ENCODE peak calls at places on chromosomes 1 and 21, in five cellular contexts. I is T-helper 2 cell; H is CD8-positive, alpha-beta T cell; X is A172; Y is Right ventricle myocardium superior. L is an unnamed sample.

GRCh38 chr1:85743814-85744213 is 35.6 kb upstream of the ZNHIT6 start:
- DNase-seq in I (no peak), X (no peak), H (no peak), Y (no peak), L (no peak)

GRCh38 chr1:10796029-10796944 is at the start of gene CASZ1:
- DNase-seq in Y (peak; percentile 83), I (no peak), H (no peak), X (peak; percentile 64), L (no peak)

GRCh38 chr21:36208326-36209013 is 51.8 kb downstream of the DOP1B start:
- DNase-seq in H (no peak), Y (no peak), I (no peak), X (no peak), L (no peak)

GRCh38 chr1:40788561-40789341 is 5.2 kb downstream of the KCNQ4 start:
- DNase-seq in I (no peak), H (no peak), X (no peak), Y (no peak), L (no peak)

GRCh38 chr1:41496080-41497055 is 11.9 kb upstream of the EDN2 start:
- DNase-seq in X (peak; percentile 68), H (no peak), I (peak; percentile 40), Y (peak; percentile 93), L (peak; percentile 94)

GRCh38 chr21:36708512-36709029 is 9.7 kb downstream of the SIM2 start:
- DNase-seq in X (no peak), Y (no peak), H (no peak), I (no peak), L (no peak)

GRCh38 chr21:42142598-42142997 is 71.5 kb downstream of the UMODL1 start:
- DNase-seq in I (no peak), X (no peak), Y (no peak), H (no peak), L (no peak)

GRCh38 chr1:200699871-200700270 is 30.2 kb upstream of the DDX59 start:
- DNase-seq in X (peak; percentile 92), Y (no peak), H (no peak), I (no peak), L (no peak)

GRCh38 chr1:178267646-178268094 is 173.8 kb downstream of the RASAL2 start:
- DNase-seq in X (peak; percentile 75), H (no peak), I (no peak), Y (no peak), L (no peak)

GRCh38 chr1:76035053-76035452 is 39.5 kb upstream of the ST6GALNAC3 start:
- DNase-seq in I (no peak), H (no peak), X (no peak), Y (no peak), L (no peak)

GRCh38 chr1:63630666-63631065 is 37.5 kb downstream of the PGM1 start:
- DNase-seq in I (no peak), Y (no peak), X (no peak), H (no peak), L (no peak)

GRCh38 chr1:47325530-47325929 is 8.1 kb upstream of the CMPK1 start:
- DNase-seq in Y (no peak), X (no peak), I (no peak), H (no peak), L (no peak)

GRCh38 chr1:109814223-109814622 is 50.5 kb upstream of the EPS8L3 start:
- DNase-seq in X (no peak), H (no peak), I (no peak), Y (no peak), L (no peak)

GRCh38 chr1:30618335-30618747 is 105.0 kb downstream of the MATN1 start:
- DNase-seq in X (peak; percentile 68), Y (no peak), H (no peak), I (no peak), L (no peak)

GRCh38 chr21:34819357-34819999 is 150.7 kb downstream of the CLIC6 start:
- DNase-seq in Y (no peak), I (no peak), H (no peak), X (no peak), L (no peak)

GRCh38 chr1:201597551-201598230 is 58.8 kb downstream of the NAV1 start:
- DNase-seq in H (no peak), Y (peak; percentile 50), X (peak; percentile 64), I (no peak), L (no peak)

GRCh38 chr1:247360116-247360898 is 28.6 kb upstream of the ZNF496 start:
- DNase-seq in Y (no peak), I (no peak), H (no peak), X (no peak), L (no peak)

GRCh38 chr1:184296466-184297243 is 90.2 kb upstream of the C1orf21 start:
- DNase-seq in H (no peak), X (peak; percentile 78), I (no peak), Y (peak; percentile 91), L (no peak)

GRCh38 chr1:9630331-9631081 is 21.0 kb upstream of the PIK3CD start:
- DNase-seq in I (no peak), Y (no peak), H (peak; percentile 32), X (no peak), L (no peak)

GRCh38 chr21:46195595-46196195 is 11.4 kb upstream of the SPATC1L start:
- DNase-seq in X (no peak), Y (no peak), I (no peak), H (no peak), L (no peak)

GRCh38 chr1:2903226-2903625 is 101.7 kb upstream of the TTC34 start:
- DNase-seq in X (no peak), I (no peak), Y (no peak), H (no peak), L (no peak)

GRCh38 chr1:154502742-154503111 is 515 bp upstream of the SHE start:
- DNase-seq in I (no peak), Y (peak; percentile 46), H (no peak), X (no peak), L (no peak)

GRCh38 chr1:68322837-68323687 is 90.7 kb upstream of the WLS start:
- DNase-seq in H (no peak), X (peak; percentile 64), I (no peak), Y (no peak), L (no peak)

GRCh38 chr1:229582011-229582694 is 23.6 kb upstream of the ABCB10 start:
- DNase-seq in H (no peak), X (no peak), I (no peak), Y (peak; percentile 70), L (no peak)

GRCh38 chr1:204513117-204513716 is 3.0 kb upstream of the MDM4 start:
- DNase-seq in H (no peak), I (no peak), X (no peak), Y (peak; percentile 52), L (no peak)

GRCh38 chr1:59947047-59947938 is 20.7 kb upstream of the CYP2J2 start:
- DNase-seq in I (peak; percentile 10), Y (peak; percentile 52), X (peak; percentile 45), H (peak; percentile 18), L (no peak)

GRCh38 chr1:55604749-55605148 is 389.6 kb upstream of the USP24 start:
- DNase-seq in I (no peak), H (no peak), X (no peak), Y (no peak), L (peak; percentile 86)

GRCh38 chr1:192527950-192528349 is 47.6 kb upstream of the RGS1 start:
- DNase-seq in Y (no peak), I (no peak), X (no peak), H (no peak), L (no peak)

GRCh38 chr1:67685067-67685557 is at the start of gene GADD45A:
- DNase-seq in X (peak; percentile 98), H (peak; percentile 90), Y (peak; percentile 99), I (peak; percentile 86), L (peak; percentile 100)

GRCh38 chr1:53665996-53666395 is 73.0 kb downstream of the GLIS1 start:
- DNase-seq in H (no peak), X (no peak), Y (no peak), I (no peak), L (no peak)

GRCh38 chr1:37794372-37795339 is 1.0 kb downstream of the MANEAL start:
- DNase-seq in H (no peak), I (no peak), X (no peak), Y (no peak), L (no peak)

GRCh38 chr21:43609501-43610340 is 49.6 kb downstream of the HSF2BP start:
- DNase-seq in Y (no peak), H (no peak), X (peak; percentile 85), I (no peak), L (no peak)